ENCODE peak calls at places on chromosome 14, in five cellular contexts. Q is esophagus muscularis mucosa; O is upper lobe of right lung; E is effector memory CD4-positive, alpha-beta T cell; V is CD4-positive, alpha-beta T cell. C is an unnamed sample. For H3K9me3, the result is how much of the 10 kb centered on the place peaks cover.

GRCh38 chr14:104993808-104994591 is 8.4 kb downstream of the CLBA1 start:
- DNase-seq in Q (no peak), O (no peak), E (no peak), V (no peak), C (no peak)

GRCh38 chr14:85131523-85131922 is 398.4 kb upstream of the FLRT2 start:
- DNase-seq in Q (no peak), O (no peak), E (no peak), V (no peak), C (no peak)

GRCh38 chr14:63203618-63204406 is 431 bp upstream of the RHOJ start:
- DNase-seq in Q (peak), O (peak), E (no peak), V (no peak), C (no peak)

GRCh38 chr14:52876311-52876710 is 74.5 kb downstream of the FERMT2 start:
- DNase-seq in Q (no peak), O (no peak), E (no peak), V (no peak), C (no peak)

GRCh38 chr14:69636051-69636639 is 24.7 kb downstream of the SUSD6 start:
- DNase-seq in Q (no peak), O (no peak), E (no peak), V (no peak), C (peak)

GRCh38 chr14:61296707-61297502 is 15.8 kb upstream of the TMEM30B start:
- DNase-seq in Q (peak), O (no peak), E (no peak), V (no peak), C (peak)

GRCh38 chr14:29810657-29811056 is 117.0 kb downstream of the PRKD1 start:
- DNase-seq in Q (no peak), O (no peak), E (no peak), V (no peak), C (no peak)

GRCh38 chr14:60656755-60657608 is 7.7 kb upstream of the SIX1 start:
- DNase-seq in Q (no peak), O (peak), E (no peak), V (no peak), C (no peak)

GRCh38 chr14:68792022-68792829 is 641 bp downstream of the ZFP36L1 start:
- DNase-seq in Q (peak), O (peak), E (no peak), V (no peak), C (no peak)

GRCh38 chr14:95685978-95686922 is at the start of gene TCL1B:
- DNase-seq in Q (no peak), O (no peak), E (no peak), V (no peak), C (no peak)

GRCh38 chr14:26104686-26105085 is 493.1 kb downstream of the NOVA1 start:
- DNase-seq in Q (no peak), O (no peak), E (no peak), V (no peak), C (no peak)
- H3K9me3 ChIP-seq in Q (under half), O (under half), E (under half), V (under half), C (under half)

DNA sequence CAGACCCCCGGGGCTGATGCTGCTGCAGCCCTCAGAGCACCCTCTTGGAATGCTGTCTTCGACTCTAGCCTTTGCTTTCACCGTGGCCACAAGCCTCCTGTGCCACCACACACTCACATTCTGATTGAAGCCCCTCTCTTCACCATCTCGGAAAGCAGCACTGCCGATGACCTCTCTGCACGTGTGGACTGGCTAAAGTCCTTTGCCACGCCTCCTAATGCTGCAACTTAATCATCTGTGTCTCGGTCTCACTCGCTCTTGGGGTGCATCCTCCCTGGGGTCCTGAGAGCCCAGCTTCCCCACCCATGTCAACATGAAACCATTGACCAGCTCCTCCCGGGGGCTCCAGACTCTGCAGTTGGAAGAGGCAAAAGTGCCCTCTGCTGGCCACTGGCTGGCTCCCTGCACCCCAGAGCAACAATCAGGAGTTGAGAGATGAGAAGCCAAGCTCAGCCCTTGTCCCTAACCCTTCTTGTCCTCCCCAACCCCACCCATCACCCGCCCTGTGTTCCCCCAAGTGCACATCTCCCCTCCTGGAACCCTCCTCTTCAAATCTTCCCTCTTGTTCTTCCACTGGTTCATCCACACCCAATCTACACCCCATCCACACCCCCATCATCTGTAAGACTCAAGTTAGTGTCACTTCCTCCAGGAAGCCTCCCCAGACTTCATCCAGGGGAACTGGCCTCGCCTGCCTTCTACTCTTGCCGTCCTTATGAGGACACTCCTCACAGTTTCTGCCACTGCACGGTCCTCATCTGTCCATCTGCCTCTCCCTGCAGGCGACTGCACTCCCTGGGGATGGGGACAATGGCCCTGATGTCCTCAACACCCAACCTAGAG is 23.6 kb upstream of the FAM181A start:
- DNase-seq in Q (no peak), O (peak), E (no peak), V (no peak), C (no peak)
- H3K27ac ChIP-seq in Q (no peak), O (no peak), E (no peak), V (no peak), C (no peak)

DNA sequence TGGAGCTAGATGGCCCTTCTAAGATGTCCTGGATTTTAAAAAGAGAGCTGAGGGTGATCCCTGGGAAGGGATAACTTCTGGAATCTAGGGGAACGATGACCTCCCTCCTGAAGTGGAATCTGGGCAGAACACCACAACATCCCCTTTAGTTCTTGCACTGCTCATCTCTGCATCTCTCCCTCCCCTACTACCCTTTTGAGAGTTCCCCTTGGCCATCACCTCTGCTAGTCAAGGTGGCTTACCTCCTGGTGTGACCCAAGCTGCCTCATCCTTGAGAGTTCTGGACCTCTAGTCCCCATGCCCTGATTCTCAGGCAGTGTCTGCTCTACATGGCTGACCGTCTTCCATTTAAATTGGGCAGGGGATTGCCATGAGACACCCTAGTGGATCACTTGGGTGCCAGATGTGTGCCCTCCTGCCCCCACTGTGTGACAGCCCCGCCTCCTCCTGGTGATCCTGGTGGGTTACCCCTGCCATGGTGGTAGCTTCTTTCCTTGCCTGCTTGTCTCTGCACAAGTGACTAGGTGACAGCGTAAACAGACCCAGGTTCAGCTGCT is 216.4 kb downstream of the PCNX1 start:
- DNase-seq in Q (no peak), O (no peak), E (no peak), V (no peak), C (no peak)
- H3K9me3 ChIP-seq in Q (under half), O (under half), E (under half), V (under half), C (under half)

GRCh38 chr14:75531660-75532317 is 9.5 kb downstream of the BATF start:
- DNase-seq in Q (peak), O (no peak), E (no peak), V (no peak), C (no peak)

GRCh38 chr14:75531256-75531655 is 9.0 kb downstream of the BATF start:
- DNase-seq in Q (peak), O (no peak), E (no peak), V (no peak), C (no peak)

GRCh38 chr14:75525969-75526368 is 3.7 kb downstream of the BATF start:
- DNase-seq in Q (peak), O (no peak), E (no peak), V (no peak), C (no peak)

GRCh38 chr14:75523771-75524171 is 1.5 kb downstream of the BATF start:
- DNase-seq in Q (peak), O (no peak), E (no peak), V (no peak), C (no peak)

DNA sequence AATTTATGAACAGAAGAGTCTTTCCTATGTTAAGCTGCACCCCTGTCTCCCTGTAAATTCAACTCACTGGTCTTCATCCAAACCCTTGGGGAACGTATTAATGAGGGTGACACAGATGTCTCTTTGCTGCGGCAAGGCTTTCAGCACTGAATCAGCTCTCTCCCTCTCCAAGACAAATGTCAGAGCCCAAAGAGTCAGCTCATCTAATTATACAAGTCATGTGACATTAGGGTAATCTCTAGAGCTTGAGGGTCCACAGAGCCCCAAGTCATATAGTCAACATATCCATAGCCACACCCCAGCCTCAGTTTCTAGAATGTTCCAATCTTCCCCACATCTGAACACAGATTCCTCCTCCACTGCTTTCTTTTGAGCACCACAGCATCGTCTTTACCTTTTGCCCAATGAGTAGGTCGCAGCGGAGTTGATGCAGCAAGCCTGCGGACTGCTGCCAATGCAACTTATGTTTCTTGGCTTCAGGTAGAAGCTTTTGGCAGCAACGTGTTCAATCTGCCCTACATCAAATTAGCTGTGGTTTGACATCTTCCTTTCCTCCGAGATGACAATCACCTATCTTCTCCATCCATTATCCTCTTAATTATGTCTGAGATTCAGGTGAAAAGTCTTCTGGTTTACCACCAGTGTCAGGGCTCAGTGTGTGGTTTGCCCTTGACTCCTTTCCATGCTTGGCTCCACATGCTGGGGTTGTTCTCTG is 5.3 kb downstream of the BATF start:
- DNase-seq in Q (peak), O (no peak), E (no peak), V (no peak), C (no peak)
- H3K27ac ChIP-seq in Q (no peak), O (no peak), E (peak), V (no peak), C (peak)

GRCh38 chr14:90375934-90376333 is 20.9 kb upstream of the CALM1 start:
- DNase-seq in Q (no peak), O (no peak), E (no peak), V (no peak), C (no peak)
- H3K9me3 ChIP-seq in Q (under half), O (under half), E (under half), V (under half), C (under half)

GRCh38 chr14:50025073-50025472 is 91.3 kb downstream of the VCPKMT start:
- DNase-seq in Q (no peak), O (no peak), E (no peak), V (no peak), C (no peak)

GRCh38 chr14:50021261-50021660 is 95.1 kb downstream of the VCPKMT start:
- DNase-seq in Q (no peak), O (no peak), E (no peak), V (no peak), C (no peak)

GRCh38 chr14:50020799-50021198 is 95.6 kb downstream of the VCPKMT start:
- DNase-seq in Q (no peak), O (no peak), E (no peak), V (no peak), C (no peak)

GRCh38 chr14:50023671-50024490 is 92.5 kb downstream of the VCPKMT start:
- DNase-seq in Q (no peak), O (no peak), E (no peak), V (no peak), C (no peak)

GRCh38 chr14:50022661-50023060 is 93.7 kb downstream of the VCPKMT start:
- DNase-seq in Q (no peak), O (no peak), E (no peak), V (no peak), C (no peak)
- H3K27ac ChIP-seq in Q (no peak), O (no peak), E (no peak), V (no peak), C (no peak)

GRCh38 chr14:100731846-100732765 is 5.4 kb downstream of the DLK1 start:
- DNase-seq in Q (no peak), O (peak), E (no peak), V (no peak), C (no peak)
- H3K9me3 ChIP-seq in Q (under half), O (under half), E (under half), V (under half), C (under half)